ENCODE peak calls at places on chromosome 1, in ten cellular contexts. M is WERI-Rb-1, H is A549, A is hepatocyte, J is psoas muscle, I is IMR-90, R is fibroblast of lung, E is cardiac muscle cell, Y is tibial nerve, P is lower lobe of right lung. D is an unnamed sample.

GRCh38 chr1:62687421-62687902 is 724 bp downstream of the DOCK7 start:
- DNase-seq in M (peak), H (peak), A (peak), J (no peak), I (peak), R (peak), E (peak), Y (peak), P (no peak), D (no peak)

GRCh38 chr1:113768916-113769598 is 9.8 kb upstream of the PHTF1 start:
- DNase-seq in M (no peak), H (no peak), A (no peak), J (no peak), I (no peak), R (no peak), E (no peak), Y (no peak), P (no peak), D (no peak)

GRCh38 chr1:9561429-9561828 is 22.2 kb downstream of the SLC25A33 start:
- DNase-seq in M (peak), H (no peak), A (peak), J (no peak), I (peak), R (peak), E (peak), Y (no peak), P (no peak), D (peak)

GRCh38 chr1:198913667-198914066 is 274.8 kb downstream of the PTPRC start:
- DNase-seq in M (no peak), H (no peak), A (no peak), J (no peak), I (peak), R (no peak), E (peak), Y (no peak), P (no peak), D (no peak)

GRCh38 chr1:205449750-205450443 is 5.9 kb downstream of the BLACAT1 start:
- DNase-seq in M (peak), H (peak), A (peak), J (no peak), I (peak), R (peak), E (peak), Y (no peak), P (peak), D (peak)

GRCh38 chr1:55547441-55547840 is 332.3 kb upstream of the USP24 start:
- DNase-seq in M (peak), H (no peak), A (peak), J (no peak), I (peak), R (no peak), E (no peak), Y (no peak), P (no peak), D (no peak)

GRCh38 chr1:35656863-35657232 is 15.5 kb upstream of the PSMB2 start:
- DNase-seq in M (no peak), H (no peak), A (no peak), J (no peak), I (peak), R (no peak), E (no peak), Y (no peak), P (no peak), D (no peak)

GRCh38 chr1:53316058-53316741 is 11.7 kb downstream of the LRP8 start:
- DNase-seq in M (peak), H (no peak), A (peak), J (no peak), I (peak), R (no peak), E (peak), Y (no peak), P (peak), D (peak)

GRCh38 chr1:111139234-111139955 is 498 bp downstream of the DRAM2 start:
- DNase-seq in M (peak), H (peak), A (peak), J (peak), I (peak), R (peak), E (peak), Y (peak), P (no peak), D (peak)

GRCh38 chr1:166905136-166905535 is 29.1 kb upstream of the TADA1 start:
- DNase-seq in M (no peak), H (no peak), A (no peak), J (no peak), I (no peak), R (peak), E (no peak), Y (no peak), P (no peak), D (no peak)

GRCh38 chr1:211580303-211580687 is 1.3 kb upstream of the SLC30A1 start:
- DNase-seq in M (peak), H (no peak), A (no peak), J (no peak), I (no peak), R (no peak), E (no peak), Y (no peak), P (no peak), D (no peak)

GRCh38 chr1:109864063-109864822 is 46.4 kb upstream of the CSF1 start:
- DNase-seq in M (no peak), H (no peak), A (no peak), J (no peak), I (peak), R (peak), E (peak), Y (no peak), P (no peak), D (no peak)

GRCh38 chr1:109866071-109866470 is 44.6 kb upstream of the CSF1 start:
- DNase-seq in M (no peak), H (no peak), A (no peak), J (no peak), I (no peak), R (no peak), E (no peak), Y (no peak), P (no peak), D (no peak)

GRCh38 chr1:109873278-109874175 is 37.1 kb upstream of the CSF1 start:
- DNase-seq in M (no peak), H (no peak), A (no peak), J (no peak), I (peak), R (peak), E (peak), Y (peak), P (no peak), D (no peak)

GRCh38 chr1:109864960-109865611 is 45.6 kb upstream of the CSF1 start:
- DNase-seq in M (no peak), H (no peak), A (no peak), J (peak), I (peak), R (peak), E (peak), Y (peak), P (no peak), D (peak)

GRCh38 chr1:109869141-109869540 is 41.5 kb upstream of the CSF1 start:
- DNase-seq in M (no peak), H (no peak), A (no peak), J (no peak), I (no peak), R (no peak), E (no peak), Y (no peak), P (no peak), D (no peak)
- H3K27ac ChIP-seq in M (no peak), H (no peak), A (no peak), J (no peak), I (no peak), R (no peak), E (no peak), Y (no peak), P (no peak), D (no peak)

GRCh38 chr1:243712242-243712641 is 137.8 kb downstream of the AKT3 start:
- DNase-seq in M (no peak), H (no peak), A (no peak), J (no peak), I (no peak), R (no peak), E (no peak), Y (no peak), P (no peak), D (no peak)

GRCh38 chr1:243712890-243713425 is 137.1 kb downstream of the AKT3 start:
- DNase-seq in M (no peak), H (no peak), A (no peak), J (no peak), I (peak), R (peak), E (peak), Y (no peak), P (no peak), D (no peak)

GRCh38 chr1:243715285-243715684 is 134.8 kb downstream of the AKT3 start:
- DNase-seq in M (no peak), H (no peak), A (no peak), J (no peak), I (no peak), R (no peak), E (peak), Y (no peak), P (no peak), D (no peak)

GRCh38 chr1:243710467-243710866 is 139.6 kb downstream of the AKT3 start:
- DNase-seq in M (no peak), H (no peak), A (no peak), J (no peak), I (no peak), R (no peak), E (no peak), Y (no peak), P (no peak), D (no peak)

GRCh38 chr1:243713470-243714186 is 136.4 kb downstream of the AKT3 start:
- DNase-seq in M (peak), H (no peak), A (no peak), J (no peak), I (peak), R (peak), E (peak), Y (no peak), P (no peak), D (no peak)
- H3K4me3 ChIP-seq in M (peak), H (no peak), A (no peak), J (peak), I (no peak), R (peak), E (no peak), Y (no peak), P (no peak), D (no peak)

DNA sequence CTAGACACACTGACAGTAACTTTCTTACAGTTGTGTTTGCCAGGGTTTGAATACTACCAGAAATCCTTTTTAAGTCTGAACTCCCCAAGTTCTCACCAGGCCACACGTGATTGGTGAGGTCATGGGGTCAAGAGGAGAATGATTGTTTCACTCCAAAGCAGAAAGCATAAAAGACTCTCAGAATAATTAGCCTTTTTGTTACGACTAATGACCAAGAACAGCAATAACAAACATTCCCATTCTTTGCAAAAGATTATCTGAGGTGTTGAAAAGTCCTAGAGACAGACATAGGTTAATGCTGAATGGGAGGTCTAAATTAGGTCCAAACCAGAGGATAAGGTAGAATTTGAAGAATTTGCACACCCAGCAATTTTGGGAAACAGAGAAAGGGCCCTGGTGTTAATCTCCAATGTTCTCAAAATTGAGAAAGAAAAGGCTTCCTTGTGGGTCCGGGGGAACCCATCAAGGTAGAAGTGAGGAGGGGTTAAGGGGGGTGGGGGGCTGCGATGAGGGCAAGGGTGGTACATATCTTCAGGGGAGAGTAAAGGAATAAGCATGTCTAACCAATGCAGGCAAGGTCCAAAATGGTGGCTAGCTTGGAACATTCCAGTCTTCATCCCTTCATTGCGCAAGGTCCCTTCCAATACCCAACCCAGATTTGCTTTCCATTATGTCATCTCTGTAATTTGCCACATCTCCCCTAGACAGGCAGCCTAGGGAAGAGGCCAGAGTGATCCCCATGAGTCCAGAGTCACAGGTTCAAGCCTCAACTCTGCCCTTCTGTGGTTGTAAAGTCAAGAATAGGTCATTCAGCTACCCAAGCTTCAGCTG is 74.6 kb upstream of the NFIA start:
- DNase-seq in M (no peak), H (no peak), A (no peak), J (no peak), I (no peak), R (no peak), E (no peak), Y (no peak), P (no peak), D (no peak)
- TF ChIP-seq CTCF in M (no peak), H (no peak), A (no peak), J (no peak), I (no peak), R (no peak), E (no peak), Y (no peak), P (no peak), D (no peak)

GRCh38 chr1:244836598-244836997 is 1.1 kb downstream of the COX20 start:
- DNase-seq in M (no peak), H (no peak), A (no peak), J (no peak), I (peak), R (no peak), E (peak), Y (no peak), P (no peak), D (no peak)

GRCh38 chr1:244840219-244840794 is 4.8 kb downstream of the COX20 start:
- DNase-seq in M (no peak), H (no peak), A (no peak), J (no peak), I (peak), R (no peak), E (no peak), Y (no peak), P (no peak), D (no peak)

GRCh38 chr1:244837597-244838258 is 2.3 kb downstream of the COX20 start:
- DNase-seq in M (no peak), H (no peak), A (no peak), J (no peak), I (no peak), R (peak), E (no peak), Y (no peak), P (no peak), D (no peak)

GRCh38 chr1:244841274-244841927 is 5.9 kb downstream of the COX20 start:
- DNase-seq in M (no peak), H (no peak), A (no peak), J (no peak), I (no peak), R (no peak), E (no peak), Y (no peak), P (no peak), D (no peak)

DNA sequence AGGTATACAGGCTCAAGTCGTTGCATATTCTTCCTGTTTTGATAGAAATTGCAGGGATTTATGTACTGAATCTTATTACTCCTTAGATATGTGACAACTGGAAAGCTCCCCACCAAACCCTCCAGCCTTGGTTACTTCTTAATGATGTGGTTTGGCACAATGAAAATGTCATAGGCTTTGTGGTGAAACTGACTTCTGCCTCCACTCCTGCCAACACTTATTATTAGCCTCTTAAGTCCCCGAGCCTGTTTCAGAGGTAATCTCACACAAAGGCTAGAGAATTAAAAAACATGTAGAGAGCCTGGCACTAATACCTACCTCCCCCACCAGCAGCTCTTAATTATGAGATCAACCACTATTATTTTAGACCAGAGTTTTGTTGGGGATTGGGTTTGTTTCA is 4.2 kb downstream of the COX20 start:
- DNase-seq in M (no peak), H (no peak), A (no peak), J (no peak), I (peak), R (peak), E (no peak), Y (no peak), P (no peak), D (no peak)
- H3K27ac ChIP-seq in M (no peak), H (no peak), A (peak), J (peak), I (no peak), R (no peak), E (peak), Y (no peak), P (no peak), D (peak)

GRCh38 chr1:150551784-150552691 is 2.8 kb downstream of the ADAMTSL4 start:
- DNase-seq in M (no peak), H (no peak), A (peak), J (peak), I (peak), R (peak), E (peak), Y (peak), P (peak), D (peak)

GRCh38 chr1:150551049-150551783 is 2.0 kb downstream of the ADAMTSL4 start:
- DNase-seq in M (no peak), H (no peak), A (no peak), J (no peak), I (no peak), R (no peak), E (no peak), Y (no peak), P (no peak), D (peak)

GRCh38 chr1:150549496-150550221 is 451 bp downstream of the ADAMTSL4 start:
- DNase-seq in M (no peak), H (no peak), A (peak), J (peak), I (no peak), R (no peak), E (no peak), Y (no peak), P (no peak), D (peak)

GRCh38 chr1:150548632-150549495 is at the start of gene ADAMTSL4:
- DNase-seq in M (peak), H (peak), A (peak), J (peak), I (peak), R (peak), E (peak), Y (no peak), P (peak), D (peak)

GRCh38 chr1:150550222-150551048 is 1.2 kb downstream of the ADAMTSL4 start:
- DNase-seq in M (no peak), H (no peak), A (peak), J (peak), I (no peak), R (no peak), E (no peak), Y (no peak), P (no peak), D (peak)
- H3K4me3 ChIP-seq in M (no peak), H (no peak), A (no peak), J (peak), I (peak), R (peak), E (no peak), Y (no peak), P (peak), D (no peak)

DNA sequence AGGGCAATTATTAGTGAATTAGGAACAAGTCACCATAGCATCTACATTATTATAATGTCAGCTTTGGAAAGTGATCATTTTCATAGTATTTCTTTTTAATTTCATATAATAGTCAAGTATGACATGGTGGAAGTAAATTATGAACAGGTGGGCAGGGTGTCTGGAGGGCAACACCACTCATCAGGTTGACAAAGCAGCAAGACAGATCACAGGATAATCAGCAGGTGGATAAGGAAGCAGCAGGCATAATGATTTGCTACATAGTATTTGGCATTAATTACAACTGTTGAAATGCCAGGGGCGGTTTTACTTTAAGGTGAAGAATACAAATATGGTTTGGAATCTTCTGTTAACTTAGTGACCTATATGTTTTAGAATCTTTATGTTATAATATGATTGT is 1342.2 kb downstream of the PLA2G4A start:
- DNase-seq in M (no peak), H (no peak), A (no peak), J (no peak), I (no peak), R (no peak), E (no peak), Y (no peak), P (no peak), D (no peak)
- TF ChIP-seq CTCF in M (no peak), H (no peak), A (no peak), J (no peak), I (no peak), R (no peak), E (no peak), Y (no peak), P (no peak), D (no peak)